ENCODE peak calls at places on chromosomes 12 and 14, in four cellular contexts. J, X, A and C are unnamed samples.

GRCh38 chr14:102150083-102150482 is 10.4 kb downstream of the WDR20 start:
- DNase-seq in A (no peak), J (no peak), X (no peak), C (no peak)

GRCh38 chr14:106210650-106211049 is 684.3 kb downstream of the TMEM121 start:
- DNase-seq in A (peak; percentile 21), J (no peak), X (no peak), C (no peak)

GRCh38 chr12:65121049-65121955 is at the start of gene WIF1:
- DNase-seq in X (peak; percentile 6), J (no peak), A (peak; percentile 66), C (no peak)

GRCh38 chr14:77123381-77124344 is 17.9 kb downstream of the ZDHHC22 start:
- DNase-seq in J (peak; percentile 77), X (no peak), A (no peak), C (no peak)

GRCh38 chr12:64616221-64616620 is 5.9 kb downstream of the RASSF3 start:
- DNase-seq in J (peak; percentile 40), A (no peak), X (peak; percentile 67), C (no peak)

GRCh38 chr12:132560831-132561783 is 49.3 kb downstream of the LRCOL1 start:
- DNase-seq in J (no peak), X (peak; percentile 61), A (peak; percentile 91), C (peak; percentile 12)

GRCh38 chr12:52356031-52356761 is 11.1 kb downstream of the KRT85 start:
- DNase-seq in A (no peak), X (no peak), J (no peak), C (no peak)

GRCh38 chr12:120710805-120711296 is 593 bp downstream of the UNC119B start:
- DNase-seq in J (no peak), A (peak; percentile 52), X (no peak), C (no peak)